ENCODE peak calls at places on chromosomes 16 and 17, in four cellular contexts. V is lower leg skin, T is fibroblast of lung, A is cardiac fibroblast. N is an unnamed sample.

GRCh38 chr17:38476549-38476948 is 48.3 kb downstream of the ARHGAP23 start:
- DNase-seq in V (no peak), T (peak), A (peak), N (no peak)

GRCh38 chr17:29376667-29377268 is 13.4 kb upstream of the TAOK1 start:
- DNase-seq in V (peak), T (peak), A (peak), N (no peak)

GRCh38 chr17:63592797-63593196 is 7.9 kb upstream of the TACO1 start:
- DNase-seq in V (no peak), T (no peak), A (no peak), N (no peak)

GRCh38 chr17:57166803-57167202 is 81.8 kb downstream of the AKAP1 start:
- DNase-seq in V (peak), T (no peak), A (no peak), N (no peak)

GRCh38 chr17:80931421-80932265 is 60.0 kb upstream of the CHMP6 start:
- DNase-seq in V (no peak), T (peak), A (peak), N (no peak)

GRCh38 chr16:77674888-77675287 is 47.4 kb upstream of the NUDT7 start:
- DNase-seq in V (no peak), T (peak), A (peak), N (no peak)

GRCh38 chr16:29830774-29831173 is 10.5 kb downstream of the MVP start:
- DNase-seq in V (no peak), T (no peak), A (no peak), N (no peak)

GRCh38 chr17:19728114-19728495 is 11.7 kb upstream of the SLC47A2 start:
- DNase-seq in V (peak), T (peak), A (peak), N (peak)

GRCh38 chr16:69883744-69884143 is 67.4 kb upstream of the CLEC18A start:
- DNase-seq in V (no peak), T (no peak), A (no peak), N (no peak)

GRCh38 chr17:40996829-40997228 is 2.9 kb upstream of the KRTAP3-3 start:
- DNase-seq in V (no peak), T (no peak), A (no peak), N (no peak)

GRCh38 chr16:4231367-4231766 is 10.5 kb downstream of the SRL start:
- DNase-seq in V (no peak), T (no peak), A (no peak), N (no peak)

GRCh38 chr16:49048557-49048956 is 233.1 kb downstream of the CBLN1 start:
- DNase-seq in V (no peak), T (no peak), A (peak), N (no peak)

GRCh38 chr16:62034236-62035114 is 1.8 kb downstream of the CDH8 start:
- DNase-seq in V (no peak), T (no peak), A (no peak), N (no peak)

GRCh38 chr17:77375526-77375916 is 234.8 kb downstream of the SEC14L1 start:
- DNase-seq in V (no peak), T (no peak), A (no peak), N (no peak)

GRCh38 chr16:58002411-58002790 is 1.2 kb downstream of the USB1 start:
- DNase-seq in V (no peak), T (no peak), A (no peak), N (no peak)

DNA sequence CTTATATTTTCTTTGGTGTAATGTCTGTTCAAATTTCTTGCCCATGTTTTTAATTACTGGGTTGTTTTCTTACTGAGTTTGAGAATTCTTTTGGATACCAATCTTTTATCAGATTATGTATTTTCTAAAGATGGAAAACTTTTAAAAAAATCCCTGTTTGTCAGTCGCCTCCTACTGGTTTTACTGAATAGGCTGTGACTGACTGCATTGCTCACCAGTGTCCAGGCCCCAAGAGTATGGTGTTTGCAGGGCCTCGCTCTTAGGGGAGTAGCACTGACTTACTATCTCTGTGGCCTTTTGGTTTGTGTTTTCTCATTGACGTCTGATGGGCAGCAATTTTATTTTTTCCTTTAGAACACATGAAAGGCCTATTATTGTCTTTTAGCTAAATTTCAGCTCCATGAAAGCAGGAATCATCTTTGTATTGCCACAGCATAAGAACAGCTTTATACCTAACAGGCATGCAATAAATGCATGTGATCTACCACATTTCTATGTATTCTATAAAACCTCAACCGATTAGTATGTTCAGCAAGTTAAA is 188.4 kb downstream of the AATF start:
- DNase-seq in V (no peak), T (no peak), A (no peak), N (no peak)
- TF ChIP-seq CTCF in V (no peak), T (no peak), A (no peak), N (no peak)

GRCh38 chr17:50199651-50200446 is 1.6 kb downstream of the COL1A1 start:
- DNase-seq in V (peak), T (peak), A (peak), N (peak)

GRCh38 chr17:50198026-50198669 is 3.3 kb downstream of the COL1A1 start:
- DNase-seq in V (no peak), T (peak), A (peak), N (no peak)

GRCh38 chr17:50200447-50201225 is 795 bp downstream of the COL1A1 start:
- DNase-seq in V (peak), T (peak), A (peak), N (peak)

GRCh38 chr17:50201226-50201854 is at the start of gene COL1A1:
- DNase-seq in V (peak), T (peak), A (peak), N (peak)

DNA sequence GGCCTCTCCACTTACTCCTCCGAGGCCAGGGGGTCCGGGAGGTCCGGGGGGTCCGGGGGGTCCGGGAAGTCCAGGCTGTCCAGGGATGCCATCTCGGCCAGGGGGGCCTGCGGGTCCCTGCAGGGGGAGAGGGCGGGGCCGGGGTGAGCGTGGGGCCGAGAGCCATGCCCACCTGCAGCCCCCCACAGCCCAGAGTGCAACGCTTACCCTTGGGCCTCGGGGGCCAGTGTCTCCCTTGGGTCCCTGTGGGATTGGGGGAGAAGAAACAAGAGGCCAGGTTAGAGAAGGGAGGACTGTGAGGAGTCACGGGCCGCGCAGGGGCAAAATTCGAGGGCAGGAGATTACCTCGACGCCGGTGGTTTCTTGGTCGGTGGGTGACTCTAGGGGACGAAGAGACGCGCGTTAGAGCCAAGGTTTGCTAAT is 2.2 kb downstream of the COL1A1 start:
- DNase-seq in V (no peak), T (no peak), A (peak), N (no peak)
- H3K4me3 ChIP-seq in V (no peak), T (peak), A (peak), N (peak)

GRCh38 chr17:35087731-35088646 is 24.5 kb upstream of the RFFL start:
- DNase-seq in V (no peak), T (peak), A (peak), N (peak)
- TF ChIP-seq CTCF in V (no peak), T (no peak), A (no peak), N (no peak)

DNA sequence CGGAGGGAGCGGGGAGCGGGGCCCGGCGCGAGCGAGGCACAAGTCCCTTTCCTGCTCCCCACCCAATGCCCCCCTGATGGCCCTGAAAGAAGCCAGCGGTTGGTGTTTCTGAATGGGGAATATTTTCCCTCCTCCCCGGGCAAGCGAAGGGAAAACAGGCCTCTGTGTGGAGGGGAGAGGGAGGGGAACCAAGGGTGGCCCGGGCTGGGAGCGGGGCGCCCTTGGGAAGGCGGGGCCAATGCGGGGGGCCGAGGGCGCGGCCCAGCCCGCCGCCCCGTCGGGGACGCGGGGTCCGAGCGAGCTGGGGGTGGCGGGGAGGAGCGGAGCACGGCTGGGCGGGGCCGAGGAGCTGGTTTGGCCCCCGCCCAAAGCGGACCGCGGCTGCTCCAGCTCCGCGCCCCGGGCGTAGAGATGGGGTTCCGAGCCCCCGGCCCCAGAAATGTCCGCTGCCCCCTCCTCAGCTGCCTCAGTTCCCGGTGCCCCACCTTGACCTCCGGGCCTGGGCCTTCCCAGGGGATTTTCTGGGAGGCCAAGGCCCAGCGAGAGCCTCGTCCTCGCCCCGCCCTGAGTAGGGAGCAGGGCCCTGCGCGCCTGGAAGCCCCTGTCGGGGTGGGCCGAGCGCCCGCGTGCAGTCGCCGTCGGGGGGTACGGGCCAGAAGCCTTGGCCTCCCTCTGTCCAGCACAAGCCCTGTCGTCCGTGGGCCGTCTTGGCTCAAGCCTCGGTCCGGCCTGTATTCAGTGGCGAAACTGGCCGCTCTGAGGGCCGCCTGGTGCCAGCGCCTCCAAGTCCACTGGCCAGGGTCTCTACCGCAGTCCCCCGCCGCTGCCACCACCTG is 3.9 kb upstream of the HEXIM1 start:
- DNase-seq in V (peak), T (no peak), A (no peak), N (peak)
- H3K4me3 ChIP-seq in V (peak), T (peak), A (peak), N (peak)

DNA sequence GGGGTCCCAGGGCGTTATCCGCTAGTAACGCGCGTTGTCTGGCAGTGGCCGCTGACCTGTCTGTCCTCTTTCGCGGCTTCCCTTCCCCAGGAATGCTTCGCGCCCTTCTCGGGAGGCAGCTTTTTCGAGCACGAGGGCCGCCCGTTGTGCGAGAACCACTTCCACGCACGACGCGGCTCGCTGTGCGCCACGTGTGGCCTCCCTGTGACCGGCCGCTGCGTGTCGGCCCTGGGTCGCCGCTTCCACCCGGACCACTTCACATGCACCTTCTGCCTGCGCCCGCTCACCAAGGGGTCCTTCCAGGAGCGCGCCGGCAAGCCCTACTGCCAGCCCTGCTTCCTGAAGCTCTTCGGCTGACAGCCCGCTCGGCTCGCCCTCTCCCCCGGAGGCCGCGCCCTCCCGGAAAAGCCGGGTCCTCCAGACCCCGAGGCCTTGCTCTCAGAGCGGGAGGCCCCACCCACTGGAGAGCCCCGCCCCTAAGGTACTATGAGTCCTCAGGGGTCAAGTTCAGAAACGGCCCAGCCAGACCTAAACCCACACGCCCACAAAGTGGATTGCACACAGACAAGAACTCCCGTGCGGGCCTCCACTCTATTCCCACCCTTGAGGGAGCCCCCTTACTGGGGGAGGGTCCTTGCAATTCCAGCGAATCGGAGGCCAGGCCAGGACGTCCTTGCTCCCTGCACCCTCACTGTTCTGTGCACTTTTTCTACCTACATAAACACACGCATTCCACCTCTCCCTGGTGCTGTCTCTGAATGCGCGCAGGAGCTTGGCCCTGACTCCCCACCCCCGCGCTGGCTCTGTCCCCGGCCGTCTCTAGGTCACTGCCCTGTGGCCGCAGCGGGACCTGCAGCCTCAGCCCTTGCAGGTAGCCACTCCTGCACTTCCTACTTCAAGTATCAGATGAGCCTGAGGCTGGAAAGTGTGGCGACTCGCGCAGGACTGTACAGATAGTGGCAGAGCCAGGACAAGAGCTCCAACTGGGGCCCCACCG is 5.4 kb upstream of the SLC5A2 start:
- DNase-seq in V (no peak), T (no peak), A (no peak), N (no peak)
- TF ChIP-seq CTCF in V (no peak), T (no peak), A (no peak), N (no peak)

GRCh38 chr16:963913-964695 is 6.7 kb downstream of the LMF1 start:
- DNase-seq in V (no peak), T (no peak), A (no peak), N (no peak)
- H3K4me3 ChIP-seq in V (no peak), T (no peak), A (no peak), N (no peak)

DNA sequence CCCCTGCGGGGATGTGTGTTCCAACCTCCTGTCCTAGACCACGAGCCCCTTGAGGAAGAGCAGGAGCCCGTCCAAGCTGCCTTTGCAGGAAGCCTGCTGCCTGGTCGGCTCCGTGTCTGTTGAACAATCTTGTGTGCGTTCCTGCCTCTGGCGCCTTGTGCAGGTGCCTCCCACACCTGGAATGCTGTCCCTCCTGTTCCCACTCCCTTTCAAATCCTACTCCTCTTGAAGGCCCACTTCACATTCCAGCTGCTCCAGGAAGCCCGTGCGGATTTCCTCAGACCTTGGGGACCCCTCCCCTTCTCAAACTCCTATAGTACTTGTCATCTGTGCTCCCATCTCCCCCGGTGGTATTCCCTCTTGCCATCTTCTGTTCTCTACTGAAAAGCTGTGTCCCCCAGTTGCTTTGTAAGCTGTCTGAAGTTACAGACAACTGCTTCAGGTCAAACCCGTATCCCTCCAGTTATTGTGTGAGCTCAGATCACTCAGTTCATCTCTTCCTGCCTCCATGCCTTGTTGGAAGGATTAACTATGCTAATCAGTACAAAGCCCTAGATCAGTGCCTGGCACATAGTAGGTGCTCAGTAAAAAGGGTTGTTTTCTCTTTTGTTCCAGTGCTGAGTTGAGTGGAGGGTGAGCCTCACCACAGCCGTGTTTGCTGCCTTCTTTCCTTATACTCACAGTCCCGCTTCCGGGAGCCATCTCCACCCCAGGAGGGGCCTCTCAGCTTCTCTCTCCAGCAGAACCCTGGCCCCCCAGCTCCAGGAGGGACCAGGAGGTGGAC is 241.8 kb upstream of the CIBAR2 start:
- DNase-seq in V (no peak), T (no peak), A (no peak), N (no peak)
- TF ChIP-seq CTCF in V (no peak), T (no peak), A (no peak), N (no peak)

GRCh38 chr17:54977744-54978143 is 9.2 kb downstream of the STXBP4 start:
- DNase-seq in V (no peak), T (no peak), A (no peak), N (no peak)

GRCh38 chr17:54971147-54971546 is 2.6 kb downstream of the STXBP4 start:
- DNase-seq in V (no peak), T (no peak), A (no peak), N (no peak)

GRCh38 chr17:54976316-54976715 is 7.8 kb downstream of the STXBP4 start:
- DNase-seq in V (no peak), T (no peak), A (no peak), N (no peak)

GRCh38 chr17:54972406-54973138 is 4.0 kb downstream of the STXBP4 start:
- DNase-seq in V (no peak), T (no peak), A (peak), N (no peak)

GRCh38 chr17:54974758-54975157 is 6.2 kb downstream of the STXBP4 start:
- DNase-seq in V (no peak), T (no peak), A (no peak), N (no peak)
- H3K4me3 ChIP-seq in V (no peak), T (no peak), A (no peak), N (no peak)

GRCh38 chr16:31868701-31869167 is 4.9 kb upstream of the ZNF267 start:
- DNase-seq in V (peak), T (peak), A (peak), N (peak)
- TF ChIP-seq CTCF in V (no peak), T (peak), A (peak), N (peak)

N was measured in uterus.